ENCODE peak calls at places on chromosomes 11 and 22, in seven cellular contexts. E is stomach, F is tibial nerve, S is erythroblast, H is H1, A is K562, K is transverse colon. X is an unnamed sample.

GRCh38 chr22:38645430-38645829 is 10.8 kb downstream of the FAM227A start:
- DNase-seq in E (no peak), F (no peak), S (no peak), H (no peak), A (no peak), K (no peak), X (no peak)

GRCh38 chr11:57476223-57476882 is 16.0 kb downstream of the RTN4RL2 start:
- DNase-seq in E (peak; percentile 65), F (no peak), S (peak; percentile 68), H (peak; percentile 74), A (no peak), K (peak; percentile 50), X (no peak)

GRCh38 chr11:73192272-73192671 is 25.8 kb upstream of the P2RY2 start:
- DNase-seq in E (peak; percentile 51), F (no peak), S (no peak), H (no peak), A (no peak), K (no peak), X (no peak)

GRCh38 chr11:103800406-103801114 is 235.9 kb upstream of the DDI1 start:
- DNase-seq in E (no peak), F (no peak), S (no peak), H (no peak), A (no peak), K (no peak), X (no peak)

GRCh38 chr22:22810471-22810870 is 77.1 kb upstream of the IGLL5 start:
- DNase-seq in E (no peak), F (no peak), S (no peak), H (no peak), A (no peak), K (no peak), X (no peak)

GRCh38 chr11:106925245-106925644 is 93.0 kb downstream of the GUCY1A2 start:
- DNase-seq in E (no peak), F (no peak), S (no peak), H (no peak), A (no peak), K (no peak), X (no peak)

GRCh38 chr11:2097998-2098690 is 41.0 kb downstream of the IGF2 start:
- DNase-seq in E (no peak), F (no peak), S (no peak), H (no peak), A (no peak), K (no peak), X (no peak)

GRCh38 chr11:113505541-113506375 is 30.6 kb upstream of the DRD2 start:
- DNase-seq in E (no peak), F (peak; percentile 36), S (no peak), H (no peak), A (no peak), K (no peak), X (no peak)

GRCh38 chr11:63768232-63769043 is at the start of gene ZFTA:
- DNase-seq in E (peak; percentile 61), F (no peak), S (peak; percentile 75), H (peak; percentile 90), A (peak; percentile 91), K (peak; percentile 75), X (no peak)

GRCh38 chr11:69437001-69437875 is 44.2 kb upstream of the LINC01488 start:
- DNase-seq in E (no peak), F (no peak), S (no peak), H (no peak), A (no peak), K (no peak), X (no peak)

GRCh38 chr11:112725636-112726035 is 235.6 kb upstream of the NCAM1 start:
- DNase-seq in E (no peak), F (no peak), S (no peak), H (no peak), A (no peak), K (no peak), X (no peak)

DNA sequence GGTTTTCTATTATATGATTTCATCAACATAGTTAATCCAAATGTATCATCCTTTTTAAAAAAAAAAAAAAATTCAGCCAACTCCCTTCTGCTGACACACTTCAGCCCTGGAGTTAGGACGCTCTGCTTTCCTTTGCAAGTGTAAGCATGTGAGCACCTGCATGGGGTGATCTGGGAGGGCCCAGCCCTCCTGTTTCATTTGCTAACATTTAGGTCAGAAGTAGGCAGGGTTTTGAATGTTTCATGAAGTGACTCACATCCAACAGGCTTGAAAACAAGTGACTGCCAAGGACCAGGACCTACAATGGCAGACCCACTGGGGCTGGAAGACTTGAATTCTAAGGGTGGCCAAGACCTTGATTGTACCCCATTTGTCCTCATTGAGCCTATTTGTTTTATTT is 137.4 kb downstream of the CD44 start:
- DNase-seq in E (peak; percentile 33), F (no peak), S (no peak), H (no peak), A (no peak), K (no peak), X (peak; percentile 2)
- TF ChIP-seq POLR2A in E (no peak), F (no peak), S (no peak), H (no peak), A (no peak), K (no peak), X (no peak)

GRCh38 chr11:312092-312816 is 1.6 kb upstream of the IFITM1 start:
- DNase-seq in E (no peak), F (no peak), S (no peak), H (no peak), A (no peak), K (no peak), X (no peak)

GRCh38 chr11:315051-315481 is 1.2 kb downstream of the IFITM1 start:
- DNase-seq in E (no peak), F (no peak), S (no peak), H (no peak), A (no peak), K (no peak), X (no peak)

GRCh38 chr11:313787-314547 is at the start of gene IFITM1:
- DNase-seq in E (no peak), F (peak; percentile 53), S (no peak), H (peak; percentile 57), A (no peak), K (peak; percentile 62), X (no peak)

GRCh38 chr11:315516-315994 is 1.7 kb downstream of the IFITM1 start:
- DNase-seq in E (no peak), F (no peak), S (no peak), H (no peak), A (no peak), K (no peak), X (no peak)

DNA sequence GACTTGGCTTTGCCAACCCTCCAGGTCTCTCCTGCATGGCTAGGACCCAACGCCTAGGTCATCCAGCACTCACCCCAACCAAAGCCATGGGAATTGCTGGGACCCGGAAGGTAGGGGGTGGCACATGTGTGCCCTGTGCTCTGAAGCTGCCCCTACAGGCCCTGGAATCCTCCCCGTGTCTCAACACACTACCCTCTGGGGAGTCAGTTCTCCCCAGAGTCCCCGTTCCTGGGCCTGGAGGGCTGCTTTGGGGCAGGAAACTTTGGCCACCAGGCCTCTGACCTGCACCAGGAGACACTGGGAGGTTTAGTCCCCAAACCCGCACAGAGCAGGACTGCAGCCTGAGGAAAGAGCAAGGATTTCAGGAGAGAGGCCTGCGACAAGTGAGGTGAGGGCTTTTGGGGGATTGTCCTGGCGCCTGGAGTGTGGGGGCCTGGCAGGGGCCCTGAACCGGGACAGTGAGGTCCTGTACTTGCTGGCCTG is 495 bp upstream of the IFITM1 start:
- DNase-seq in E (no peak), F (no peak), S (no peak), H (peak; percentile 68), A (no peak), K (no peak), X (no peak)
- TF ChIP-seq POLR2A in E (no peak), F (no peak), S (no peak), H (no peak), A (no peak), K (no peak), X (no peak)

GRCh38 chr11:62333768-62334167 is 3.5 kb upstream of the ASRGL1 start:
- DNase-seq in E (no peak), F (no peak), S (no peak), H (no peak), A (no peak), K (no peak), X (no peak)

GRCh38 chr11:62340269-62340901 is 3.1 kb downstream of the ASRGL1 start:
- DNase-seq in E (peak; percentile 68), F (peak; percentile 62), S (peak; percentile 60), H (peak; percentile 57), A (peak; percentile 29), K (peak; percentile 67), X (no peak)

GRCh38 chr11:62337682-62338181 is 484 bp downstream of the ASRGL1 start:
- DNase-seq in E (peak; percentile 38), F (no peak), S (peak; percentile 38), H (no peak), A (peak; percentile 40), K (peak; percentile 35), X (no peak)

GRCh38 chr11:62338218-62338617 is 970 bp downstream of the ASRGL1 start:
- DNase-seq in E (no peak), F (no peak), S (no peak), H (no peak), A (no peak), K (no peak), X (no peak)

DNA sequence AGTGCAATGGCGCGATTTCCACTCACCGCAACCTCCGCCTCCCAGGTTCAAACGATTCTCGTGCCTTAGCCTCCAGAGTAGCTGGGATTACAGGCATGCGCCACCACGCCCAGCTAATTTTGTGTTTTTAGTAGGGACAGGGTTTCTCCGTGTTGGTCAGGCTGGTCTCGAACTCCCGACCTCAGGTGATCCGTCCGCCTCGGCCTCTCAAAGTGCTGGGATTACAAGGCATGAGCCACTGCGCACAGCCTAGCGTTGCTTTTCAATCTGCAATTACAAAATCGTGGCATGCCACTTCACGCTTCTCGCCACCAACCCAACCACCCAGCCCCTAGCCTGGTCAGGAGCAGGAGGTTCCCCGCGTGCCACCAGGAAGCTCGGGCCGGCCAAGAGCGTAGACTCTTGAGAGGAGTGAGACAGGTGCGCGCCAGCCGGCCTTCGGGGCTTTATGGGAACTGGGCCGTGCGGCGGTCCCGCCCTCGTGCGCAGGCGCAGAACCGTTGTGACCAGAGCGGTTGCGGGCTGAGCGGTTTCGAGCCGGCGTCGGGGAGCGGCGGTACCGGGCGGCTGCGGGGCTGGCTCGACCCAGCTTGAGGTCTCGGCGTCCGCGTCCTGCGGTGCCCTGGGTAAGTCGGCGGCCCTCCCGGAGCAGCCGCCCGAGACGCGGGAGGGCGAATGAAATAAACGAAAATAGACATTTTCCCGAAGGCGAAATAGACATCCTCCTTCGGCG is at the start of gene ASRGL1:
- DNase-seq in E (peak; percentile 94), F (peak; percentile 63), S (peak; percentile 86), H (peak; percentile 95), A (peak; percentile 94), K (peak; percentile 92), X (no peak)
- TF ChIP-seq POLR2A in E (no peak), F (no peak), S (no peak), H (no peak), A (peak; percentile 63), K (peak; percentile 46), X (no peak)

DNA sequence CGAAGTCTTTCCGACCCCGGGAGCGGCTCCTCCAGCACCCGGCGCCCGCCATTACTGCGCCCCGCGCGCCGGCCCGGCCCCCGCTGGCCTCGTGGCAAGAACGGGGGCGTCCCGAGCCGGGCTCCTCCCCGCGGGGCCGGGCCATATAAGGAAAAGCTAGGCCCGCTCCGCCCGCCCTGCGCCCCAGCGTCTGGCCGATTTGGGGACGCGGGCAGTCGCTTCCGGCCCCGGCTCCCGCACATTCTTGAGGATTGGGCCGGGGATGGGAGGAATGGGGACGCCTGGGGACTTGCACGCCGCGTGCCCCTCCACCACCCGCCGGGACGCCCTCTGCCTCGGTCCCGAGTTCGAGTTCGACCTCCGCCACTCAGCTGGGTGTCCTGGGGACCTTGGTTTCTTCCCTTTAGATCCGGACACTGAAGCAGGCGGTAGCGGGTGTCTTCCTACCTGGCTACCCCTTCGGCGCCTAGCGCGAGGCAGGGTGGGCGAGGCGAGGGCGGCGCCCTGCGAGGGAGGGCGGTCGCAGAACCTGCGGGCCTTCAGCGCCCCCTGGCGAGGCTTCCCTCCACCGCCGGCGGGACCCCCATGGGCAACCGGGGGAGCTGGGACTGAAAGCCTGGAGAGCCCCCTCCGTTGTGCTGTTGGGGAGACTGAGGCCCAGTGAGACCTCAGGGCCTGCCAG is 3.8 kb downstream of the SMTN start:
- DNase-seq in E (peak; percentile 91), F (peak; percentile 84), S (peak; percentile 91), H (peak; percentile 95), A (peak; percentile 76), K (peak; percentile 90), X (peak; percentile 47)
- TF ChIP-seq POLR2A in E (no peak), F (peak; percentile 64), S (peak; percentile 75), H (no peak), A (peak; percentile 82), K (peak; percentile 63), X (peak; percentile 63)

X was measured in esophagus squamous epithelium.